ENCODE peak calls at places on chromosomes 12 and 14, in four cellular contexts. One of them, this sample, is unnamed.

GRCh38 chr12:48781750-48782456 is 7.0 kb downstream of the ADCY6 start:
- DNase-seq in astrocyte of the spinal cord: no peak
- DNase-seq in testis: no peak
- DNase-seq in GM06990: no peak
- DNase-seq in this sample: no peak

GRCh38 chr14:58299665-58300202 is 1.4 kb downstream of the ARID4A start:
- DNase-seq in astrocyte of the spinal cord: peak
- DNase-seq in testis: peak
- DNase-seq in GM06990: peak
- DNase-seq in this sample: peak

GRCh38 chr12:125262866-125263265 is 197.6 kb downstream of the AACS start:
- DNase-seq in astrocyte of the spinal cord: no peak
- DNase-seq in testis: no peak
- DNase-seq in GM06990: no peak
- DNase-seq in this sample: no peak

GRCh38 chr12:125079943-125080645 is 14.9 kb downstream of the AACS start:
- DNase-seq in astrocyte of the spinal cord: no peak
- DNase-seq in testis: peak
- DNase-seq in GM06990: no peak
- DNase-seq in this sample: no peak

GRCh38 chr14:105709281-105710118 is 183.1 kb downstream of the TMEM121 start:
- DNase-seq in astrocyte of the spinal cord: no peak
- DNase-seq in testis: no peak
- DNase-seq in GM06990: peak
- DNase-seq in this sample: no peak

GRCh38 chr12:102573237-102573636 is 92.9 kb upstream of the IGF1 start:
- DNase-seq in astrocyte of the spinal cord: no peak
- DNase-seq in testis: no peak
- DNase-seq in GM06990: no peak
- DNase-seq in this sample: no peak

GRCh38 chr12:127926004-127926403 is 341.0 kb upstream of the TMEM132C start:
- DNase-seq in astrocyte of the spinal cord: peak
- DNase-seq in testis: peak
- DNase-seq in GM06990: no peak
- DNase-seq in this sample: no peak

GRCh38 chr14:100899841-100900771 is 3.4 kb downstream of the RTL1 start:
- DNase-seq in astrocyte of the spinal cord: no peak
- DNase-seq in testis: peak
- DNase-seq in GM06990: no peak
- DNase-seq in this sample: peak

GRCh38 chr12:29782821-29783772 is 645 bp downstream of the TMTC1 start:
- DNase-seq in astrocyte of the spinal cord: peak
- DNase-seq in testis: peak
- DNase-seq in GM06990: peak
- DNase-seq in this sample: peak

GRCh38 chr12:132272706-132273105 is 56.7 kb downstream of the GALNT9 start:
- DNase-seq in astrocyte of the spinal cord: no peak
- DNase-seq in testis: no peak
- DNase-seq in GM06990: no peak
- DNase-seq in this sample: no peak

GRCh38 chr14:103867523-103867953 is 20.2 kb upstream of the PPP1R13B start:
- DNase-seq in astrocyte of the spinal cord: no peak
- DNase-seq in testis: no peak
- DNase-seq in GM06990: no peak
- DNase-seq in this sample: no peak

GRCh38 chr12:49777800-49778748 is 36.7 kb downstream of the TMBIM6 start:
- DNase-seq in astrocyte of the spinal cord: peak
- DNase-seq in testis: peak
- DNase-seq in GM06990: no peak
- DNase-seq in this sample: peak

GRCh38 chr14:91149462-91149861 is 35.6 kb downstream of the DGLUCY start:
- DNase-seq in astrocyte of the spinal cord: peak
- DNase-seq in testis: peak
- DNase-seq in GM06990: no peak
- DNase-seq in this sample: no peak

GRCh38 chr14:61632401-61633195 is 62.7 kb upstream of the HIF1A start:
- DNase-seq in astrocyte of the spinal cord: no peak
- DNase-seq in testis: no peak
- DNase-seq in GM06990: no peak
- DNase-seq in this sample: no peak

GRCh38 chr12:66900616-66901015 is 221.7 kb upstream of the GRIP1 start:
- DNase-seq in astrocyte of the spinal cord: no peak
- DNase-seq in testis: no peak
- DNase-seq in GM06990: no peak
- DNase-seq in this sample: no peak

GRCh38 chr14:99751539-99752485 is 41.4 kb upstream of the EML1 start:
- DNase-seq in astrocyte of the spinal cord: peak
- DNase-seq in testis: no peak
- DNase-seq in GM06990: no peak
- DNase-seq in this sample: no peak

GRCh38 chr14:75198291-75198933 is 22.0 kb upstream of the TMED10 start:
- DNase-seq in astrocyte of the spinal cord: no peak
- DNase-seq in testis: peak
- DNase-seq in GM06990: no peak
- DNase-seq in this sample: no peak

GRCh38 chr12:77433799-77434198 is 368.4 kb upstream of the E2F7 start:
- DNase-seq in astrocyte of the spinal cord: peak
- DNase-seq in testis: no peak
- DNase-seq in GM06990: no peak
- DNase-seq in this sample: no peak

GRCh38 chr12:52312086-52312485 is 9.1 kb downstream of the KRT83 start:
- DNase-seq in astrocyte of the spinal cord: no peak
- DNase-seq in testis: no peak
- DNase-seq in GM06990: no peak
- DNase-seq in this sample: no peak

GRCh38 chr12:89786177-89786810 is 77.7 kb upstream of the ATP2B1 start:
- DNase-seq in astrocyte of the spinal cord: no peak
- DNase-seq in testis: no peak
- DNase-seq in GM06990: no peak
- DNase-seq in this sample: no peak

GRCh38 chr12:93819048-93819491 is 141.9 kb downstream of the CRADD start:
- DNase-seq in astrocyte of the spinal cord: peak
- DNase-seq in testis: peak
- DNase-seq in GM06990: no peak
- DNase-seq in this sample: no peak

DNA sequence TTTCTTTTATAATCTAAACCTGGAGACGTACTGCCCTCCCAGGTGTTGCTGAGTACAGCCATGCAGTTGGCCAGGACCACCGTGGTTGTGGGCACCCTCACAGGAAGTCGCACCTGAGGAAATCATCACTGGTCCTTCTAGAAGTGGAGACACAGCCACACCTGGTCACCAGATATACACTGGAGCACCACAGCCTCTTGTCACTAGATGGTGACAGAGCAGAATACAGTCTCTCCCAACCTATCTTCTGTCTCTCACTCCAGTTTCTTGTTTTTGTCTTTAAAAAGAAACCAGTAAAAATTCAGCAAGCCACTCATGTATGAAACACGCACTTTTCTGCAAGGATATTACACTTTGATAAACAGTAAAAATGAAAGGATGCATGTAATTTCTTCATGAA is 43.1 kb upstream of the GPHB5 start:
- DNase-seq in astrocyte of the spinal cord: no peak
- DNase-seq in testis: no peak
- DNase-seq in GM06990: no peak
- DNase-seq in this sample: no peak
- TF ChIP-seq CTCF in astrocyte of the spinal cord: no peak
- TF ChIP-seq CTCF in testis: no peak
- TF ChIP-seq CTCF in GM06990: peak
- TF ChIP-seq CTCF in this sample: peak

GRCh38 chr14:93953739-93954515 is 22.4 kb downstream of the ASB2 start:
- DNase-seq in astrocyte of the spinal cord: no peak
- DNase-seq in testis: no peak
- DNase-seq in GM06990: no peak
- DNase-seq in this sample: no peak
- TF ChIP-seq CTCF in astrocyte of the spinal cord: no peak
- TF ChIP-seq CTCF in testis: no peak
- TF ChIP-seq CTCF in GM06990: no peak
- TF ChIP-seq CTCF in this sample: no peak

DNA sequence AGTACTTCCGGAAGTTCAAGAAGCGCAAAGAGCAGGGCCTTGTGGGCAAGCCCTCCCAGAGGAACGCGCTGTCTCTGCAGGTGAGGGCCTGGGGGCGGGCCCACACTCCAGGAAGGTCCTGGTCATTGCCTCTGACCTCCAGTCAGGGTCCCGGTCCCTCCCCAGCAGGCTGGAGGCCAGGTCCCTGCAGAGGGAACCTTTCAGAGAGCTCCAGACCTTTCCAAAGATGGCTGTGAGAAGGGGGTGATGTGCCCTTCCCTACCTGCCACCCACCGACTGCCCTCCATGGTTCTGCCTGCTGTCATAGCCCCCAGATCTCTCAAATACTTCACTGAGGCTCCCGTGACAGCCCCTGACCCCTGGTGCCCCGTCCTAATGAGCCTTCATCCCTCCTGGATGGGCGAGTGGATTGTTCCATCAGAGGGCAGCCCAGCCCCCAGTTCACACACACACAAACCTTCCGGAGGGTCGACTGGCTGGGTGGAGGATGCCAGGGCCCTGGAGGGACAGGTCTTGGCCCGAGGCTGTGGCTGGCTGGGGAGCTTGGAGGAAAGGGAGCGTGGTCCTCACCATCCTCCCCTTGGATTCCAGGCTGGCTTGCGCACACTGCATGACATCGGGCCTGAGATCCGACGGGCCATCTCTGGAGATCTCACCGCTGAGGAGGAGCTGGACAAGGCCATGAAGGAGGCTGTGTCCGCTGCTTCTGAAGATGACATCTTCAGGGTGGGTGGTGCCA is 117.5 kb upstream of the FKBP4 start:
- DNase-seq in astrocyte of the spinal cord: no peak
- DNase-seq in testis: no peak
- DNase-seq in GM06990: no peak
- DNase-seq in this sample: no peak
- TF ChIP-seq CTCF in astrocyte of the spinal cord: no peak
- TF ChIP-seq CTCF in testis: no peak
- TF ChIP-seq CTCF in GM06990: no peak
- TF ChIP-seq CTCF in this sample: no peak

GRCh38 chr12:6313326-6313940 is 3.0 kb downstream of the PLEKHG6 start:
- DNase-seq in astrocyte of the spinal cord: no peak
- DNase-seq in testis: no peak
- DNase-seq in GM06990: no peak
- DNase-seq in this sample: no peak
- TF ChIP-seq CTCF in astrocyte of the spinal cord: no peak
- TF ChIP-seq CTCF in testis: no peak
- TF ChIP-seq CTCF in GM06990: no peak
- TF ChIP-seq CTCF in this sample: no peak